ENCODE peak calls at places on chromosomes 16 and 17, in seven cellular contexts. I, Y, U, J, Z, B and X are unnamed samples.

GRCh38 chr16:84886536-84887090 is 66.8 kb downstream of the CRISPLD2 start:
- DNase-seq in J (no peak), I (no peak), Z (no peak), Y (no peak), U (no peak), B (no peak), X (no peak)

GRCh38 chr17:72370819-72371218 is 250.0 kb downstream of the SOX9 start:
- DNase-seq in I (no peak), J (peak), Z (peak), B (no peak), Y (no peak), U (no peak), X (peak)

GRCh38 chr17:41691031-41691777 is 2.5 kb downstream of the EIF1 start:
- DNase-seq in Z (no peak), U (no peak), J (no peak), B (no peak), I (no peak), Y (no peak), X (no peak)

GRCh38 chr17:29731589-29731929 is 108.8 kb upstream of the CORO6 start:
- DNase-seq in U (no peak), B (no peak), Z (peak), Y (no peak), I (no peak), J (no peak), X (no peak)

GRCh38 chr16:1206786-1207185 is 18.3 kb downstream of the TPSG1 start:
- DNase-seq in U (no peak), Z (no peak), B (no peak), I (peak), Y (no peak), J (no peak), X (no peak)

GRCh38 chr16:84933774-84934571 is 77.4 kb downstream of the ZDHHC7 start:
- DNase-seq in B (peak), Y (no peak), I (no peak), Z (no peak), U (peak), J (peak), X (no peak)

GRCh38 chr17:60524463-60525346 is 1.3 kb downstream of the APPBP2 start:
- DNase-seq in Y (peak), Z (no peak), I (peak), B (no peak), J (peak), U (no peak), X (peak)

GRCh38 chr17:61338000-61338864 is 61.4 kb upstream of the TBX2 start:
- DNase-seq in B (no peak), U (no peak), I (no peak), J (peak), Z (no peak), Y (no peak), X (peak)

GRCh38 chr17:67093348-67093747 is 49.0 kb downstream of the CACNG1 start:
- DNase-seq in Z (no peak), U (no peak), Y (no peak), B (no peak), J (no peak), I (no peak), X (no peak)

GRCh38 chr17:4247361-4247980 is 16.3 kb downstream of the ANKFY1 start:
- DNase-seq in U (no peak), Z (peak), J (no peak), Y (no peak), B (no peak), I (no peak), X (peak)

GRCh38 chr16:66369055-66369592 is 2.6 kb downstream of the CDH5 start:
- DNase-seq in U (no peak), Y (no peak), B (peak), I (no peak), Z (no peak), J (no peak), X (no peak)
- H3K27ac ChIP-seq in U (no peak), Y (no peak), B (peak), I (no peak), Z (no peak), J (no peak), X (no peak)

DNA sequence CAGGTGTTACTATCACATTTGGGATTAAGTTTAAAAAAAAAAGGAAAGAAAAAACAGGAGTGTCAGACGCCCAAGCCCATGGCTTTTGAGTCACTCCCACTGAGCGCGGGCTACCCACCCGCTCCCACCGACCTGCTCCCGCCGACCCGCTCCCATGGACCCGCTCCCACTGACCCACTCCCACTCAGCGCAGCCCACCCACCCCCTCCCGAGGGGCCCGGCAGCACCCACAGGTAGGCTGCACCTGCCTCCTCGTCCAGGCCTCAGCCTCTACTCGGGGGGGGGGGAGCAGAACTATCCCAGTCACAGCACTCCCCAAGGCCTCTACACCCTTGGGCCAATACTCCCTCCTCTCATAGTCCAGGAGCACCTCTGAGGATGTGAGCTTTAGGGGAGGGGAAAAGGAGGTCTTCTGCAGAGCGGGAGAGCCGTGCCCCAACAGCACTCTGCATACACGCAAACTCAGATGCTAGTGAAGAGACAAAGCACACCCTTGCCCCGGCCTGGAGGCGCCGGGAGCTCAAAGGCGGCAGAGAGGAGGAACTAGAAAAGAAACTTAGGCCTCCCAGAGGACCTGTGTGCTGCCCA is 2.9 kb downstream of the CLUH start:
- DNase-seq in B (no peak), U (no peak), J (no peak), Y (no peak), I (no peak), Z (no peak), X (no peak)
- H3K27ac ChIP-seq in B (peak), U (peak), J (no peak), Y (no peak), I (no peak), Z (no peak), X (peak)

GRCh38 chr17:79026345-79027273 is 2.6 kb downstream of the C1QTNF1 start:
- DNase-seq in J (peak), U (peak), Z (peak), Y (no peak), B (peak), I (no peak), X (peak)
- H3K27ac ChIP-seq in J (peak), U (peak), Z (peak), Y (peak), B (peak), I (no peak), X (peak)

DNA sequence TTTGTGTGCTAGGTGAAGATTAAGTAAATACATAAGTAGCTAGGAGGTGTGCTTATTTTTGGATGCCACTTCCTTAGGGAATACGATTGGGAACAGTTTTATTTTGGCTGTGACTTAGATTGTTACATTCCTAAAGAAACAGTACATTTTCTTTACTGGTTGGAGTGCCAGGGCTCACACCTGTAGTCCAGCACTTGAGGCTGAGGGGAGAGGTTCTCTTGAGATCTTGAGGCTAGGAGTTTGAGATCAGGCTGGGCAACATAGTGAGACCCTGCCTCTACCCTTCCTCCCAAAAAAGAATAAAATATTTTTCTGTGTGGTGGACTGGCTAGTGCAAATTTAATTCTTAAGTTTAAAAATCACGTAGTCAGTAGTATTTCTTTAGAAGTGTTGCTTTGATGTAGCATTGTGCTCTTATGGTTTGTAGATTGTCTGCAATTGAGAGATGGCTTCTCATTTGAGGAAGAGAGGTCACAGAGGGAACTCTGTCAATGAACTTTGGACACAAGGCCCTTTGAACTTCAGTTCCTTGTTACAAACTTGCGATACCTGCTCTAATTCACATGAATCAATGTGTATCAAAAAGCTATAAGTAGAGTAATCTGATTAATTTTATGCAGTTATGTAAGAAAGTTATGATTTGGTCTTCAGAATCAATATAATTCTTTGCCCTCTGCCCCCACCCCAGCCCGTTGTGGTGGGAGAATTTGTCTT is 7.1 kb downstream of the HAPSTR1 start:
- DNase-seq in I (no peak), U (no peak), Z (no peak), B (no peak), Y (no peak), J (no peak), X (no peak)
- H3K27ac ChIP-seq in I (peak), U (peak), Z (no peak), B (peak), Y (peak), J (no peak), X (no peak)